ENCODE peak calls at places on chromosomes 3 and 15, in seven cellular contexts. C is DMS53; G is stimulated activated CD8-positive, alpha-beta memory T cell treated with anti-CD3 and anti-CD28 coated beads, Interleukin-4, amount 100 ng/mL, for 24 hours; K is A549; Q is AG04450; B is NCI-H1092 treated with DMSO at 0.1 percent for 48 hours; W is cerebellar cortex. J is an unnamed sample.

GRCh38 chr3:9276761-9277370 is 27.4 kb upstream of the SRGAP3 start:
- DNase-seq in B (no peak), C (no peak), W (no peak), G (no peak), K (no peak), Q (no peak), J (no peak)

GRCh38 chr3:99945328-99945995 is 127.8 kb downstream of the CMSS1 start:
- DNase-seq in B (peak; percentile 70), W (no peak), G (no peak), C (no peak), K (no peak), Q (no peak), J (no peak)

GRCh38 chr3:88321696-88322095 is 171.9 kb downstream of the C3orf38 start:
- DNase-seq in W (no peak), G (no peak), B (no peak), K (no peak), C (peak; percentile 62), Q (no peak), J (no peak)

GRCh38 chr3:113468536-113468935 is 27.2 kb upstream of the CFAP44 start:
- DNase-seq in G (no peak), C (no peak), W (no peak), Q (no peak), K (no peak), B (no peak), J (no peak)

GRCh38 chr3:15390460-15390859 is 36.9 kb downstream of the METTL6 start:
- DNase-seq in Q (no peak), K (no peak), W (no peak), C (no peak), B (no peak), G (no peak), J (no peak)

GRCh38 chr15:84817461-84818081 is 415 bp downstream of the ALPK3 start:
- DNase-seq in K (no peak), G (no peak), Q (no peak), B (no peak), W (no peak), C (peak; percentile 73), J (no peak)

GRCh38 chr3:42014949-42015533 is 53.1 kb upstream of the ULK4 start:
- DNase-seq in K (no peak), G (no peak), B (peak; percentile 77), W (peak; percentile 64), Q (no peak), C (no peak), J (no peak)

GRCh38 chr3:111481551-111481950 is 60.4 kb upstream of the CD96 start:
- DNase-seq in K (no peak), W (no peak), C (no peak), G (no peak), Q (no peak), B (no peak), J (no peak)

GRCh38 chr3:186254676-186255665 is 107.1 kb downstream of the DGKG start:
- DNase-seq in Q (no peak), B (no peak), K (no peak), G (no peak), W (no peak), C (no peak), J (peak; percentile 38)

GRCh38 chr3:69671082-69671952 is 67.9 kb upstream of the MITF start:
- DNase-seq in G (no peak), B (peak; percentile 9), C (peak; percentile 39), K (peak; percentile 60), W (peak; percentile 87), Q (no peak), J (no peak)

GRCh38 chr3:110767838-110768237 is 303.8 kb upstream of the NECTIN3 start:
- DNase-seq in G (no peak), K (no peak), B (no peak), W (no peak), C (no peak), Q (no peak), J (no peak)

GRCh38 chr3:172201136-172201989 is 162.0 kb downstream of the FNDC3B start:
- DNase-seq in G (no peak), K (no peak), C (peak; percentile 44), W (peak; percentile 69), Q (peak; percentile 86), B (peak; percentile 95), J (no peak)

GRCh38 chr3:139520028-139520737 is 19.4 kb downstream of the RBP1 start:
- DNase-seq in Q (no peak), G (no peak), K (peak; percentile 12), C (no peak), B (no peak), W (no peak), J (peak; percentile 27)

GRCh38 chr3:179432021-179432420 is 19.2 kb downstream of the GNB4 start:
- DNase-seq in C (no peak), Q (no peak), K (no peak), W (no peak), G (no peak), B (no peak), J (no peak)

GRCh38 chr3:23874359-23875120 is 42.2 kb downstream of the NKIRAS1 start:
- DNase-seq in Q (peak; percentile 54), G (no peak), C (no peak), K (no peak), B (no peak), W (no peak), J (no peak)

GRCh38 chr15:78223396-78224023 is 10.9 kb downstream of the ACSBG1 start:
- DNase-seq in C (no peak), G (no peak), Q (no peak), W (no peak), B (no peak), K (no peak), J (no peak)

GRCh38 chr3:140843656-140844055 is 98.0 kb upstream of the SLC25A36 start:
- DNase-seq in Q (no peak), K (no peak), B (no peak), C (no peak), W (no peak), G (no peak), J (no peak)

GRCh38 chr3:1442271-1442670 is 349.4 kb downstream of the CNTN6 start:
- DNase-seq in C (no peak), B (no peak), Q (no peak), G (no peak), K (no peak), W (no peak), J (no peak)

GRCh38 chr15:92395176-92395521 is 1.5 kb downstream of the ST8SIA2 start:
- DNase-seq in Q (no peak), W (no peak), G (no peak), K (no peak), B (no peak), C (no peak), J (no peak)

GRCh38 chr15:93706881-93707280 is 524.5 kb upstream of the MCTP2 start:
- DNase-seq in C (no peak), Q (no peak), G (no peak), B (no peak), K (no peak), W (no peak), J (no peak)

GRCh38 chr15:69456208-69457166 is 3.9 kb downstream of the RPLP1 start:
- DNase-seq in B (no peak), W (no peak), G (no peak), C (peak; percentile 30), K (no peak), Q (no peak), J (no peak)

GRCh38 chr3:125129512-125129962 is 73.7 kb upstream of the HEG1 start:
- DNase-seq in G (no peak), Q (peak; percentile 96), B (peak; percentile 11), C (peak; percentile 99), W (no peak), K (no peak), J (no peak)

GRCh38 chr3:31704156-31704555 is 171.4 kb downstream of the STT3B start:
- DNase-seq in C (no peak), G (no peak), B (no peak), W (no peak), Q (no peak), K (no peak), J (no peak)

GRCh38 chr3:122745365-122746021 is 48.1 kb downstream of the HSPBAP1 start:
- DNase-seq in C (no peak), Q (peak; percentile 56), W (no peak), K (no peak), G (no peak), B (no peak), J (no peak)

GRCh38 chr3:71998995-71999673 is 214.2 kb upstream of the PROK2 start:
- DNase-seq in K (no peak), B (no peak), C (no peak), W (no peak), G (no peak), Q (peak; percentile 26), J (no peak)

GRCh38 chr3:187987919-187988318 is 166.0 kb upstream of the LPP start:
- DNase-seq in C (no peak), G (peak; percentile 43), W (no peak), B (no peak), Q (no peak), K (no peak), J (no peak)

GRCh38 chr3:172530566-172530965 is 7.3 kb upstream of the TNFSF10 start:
- DNase-seq in W (no peak), K (no peak), B (no peak), G (no peak), Q (no peak), C (no peak), J (no peak)

GRCh38 chr3:69691860-69692259 is 47.4 kb upstream of the MITF start:
- DNase-seq in W (no peak), G (no peak), K (no peak), B (no peak), Q (no peak), C (no peak), J (no peak)

GRCh38 chr3:155241559-155241958 is 51.9 kb downstream of the STRIT1 start:
- DNase-seq in C (no peak), B (no peak), Q (no peak), G (no peak), K (no peak), W (no peak), J (no peak)

GRCh38 chr15:66923438-66923881 is 141.9 kb upstream of the SMAD3 start:
- DNase-seq in C (peak; percentile 38), W (no peak), K (peak; percentile 58), G (peak; percentile 17), Q (no peak), B (no peak), J (no peak)

GRCh38 chr3:184426691-184427141 is 46.9 kb downstream of the CHRD start:
- DNase-seq in B (no peak), G (no peak), C (no peak), Q (no peak), W (no peak), K (no peak), J (no peak)

GRCh38 chr15:94119923-94120775 is 111.2 kb upstream of the MCTP2 start:
- DNase-seq in G (peak; percentile 4), B (peak; percentile 67), K (peak; percentile 51), Q (peak; percentile 84), C (peak; percentile 88), W (peak; percentile 71), J (peak; percentile 2)

GRCh38 chr15:54033954-54034458 is 55.8 kb downstream of the UNC13C start:
- DNase-seq in Q (no peak), C (no peak), G (no peak), K (no peak), W (no peak), B (no peak), J (no peak)

GRCh38 chr3:69761896-69762789 is 22.9 kb downstream of the MITF start:
- DNase-seq in Q (peak; percentile 61), C (no peak), G (no peak), K (no peak), B (no peak), W (peak; percentile 94), J (no peak)

GRCh38 chr15:58182460-58183163 is 44.4 kb downstream of the AQP9 start:
- DNase-seq in W (peak; percentile 42), B (peak; percentile 26), Q (peak; percentile 20), K (peak; percentile 75), G (peak; percentile 3), C (peak; percentile 59), J (peak; percentile 17)

GRCh38 chr3:194494951-194495374 is 8.2 kb upstream of the ATP13A3 start:
- DNase-seq in W (no peak), B (no peak), C (no peak), G (no peak), K (no peak), Q (no peak), J (no peak)

GRCh38 chr3:40645883-40646282 is 121.1 kb downstream of the ZNF621 start:
- DNase-seq in Q (no peak), W (no peak), K (no peak), B (peak; percentile 4), C (no peak), G (no peak), J (no peak)

J was measured in GM12892.